ENCODE peak calls at places on chromosomes 16 and 17, in seven cellular contexts. J, R, S, Y, P, U and E are unnamed samples.

GRCh38 chr16:10805362-10805761 is 13.2 kb downstream of the TVP23A start:
- DNase-seq in J (no peak), R (no peak), S (no peak), Y (no peak), P (no peak), U (no peak), E (no peak)

GRCh38 chr16:57999971-58000705 is at the start of gene ZNF319:
- DNase-seq in J (no peak), R (no peak), S (peak; percentile 33), Y (no peak), P (peak; percentile 61), U (no peak), E (no peak)

GRCh38 chr16:68084504-68085258 is 489 bp upstream of the NFATC3 start:
- DNase-seq in J (peak; percentile 61), R (peak; percentile 99), S (peak; percentile 98), Y (peak; percentile 96), P (peak; percentile 67), U (peak; percentile 87), E (peak; percentile 77)

GRCh38 chr16:86222541-86222940 is 287.8 kb upstream of the FOXF1 start:
- DNase-seq in J (peak; percentile 84), R (no peak), S (peak; percentile 15), Y (no peak), P (no peak), U (peak; percentile 76), E (no peak)

GRCh38 chr16:81808933-81809480 is 29.9 kb downstream of the PLCG2 start:
- DNase-seq in J (no peak), R (no peak), S (no peak), Y (no peak), P (no peak), U (no peak), E (no peak)

GRCh38 chr17:50479522-50480141 is 972 bp downstream of the RSAD1 start:
- DNase-seq in J (peak; percentile 78), R (peak; percentile 94), S (peak; percentile 95), Y (peak; percentile 46), P (peak; percentile 77), U (peak; percentile 90), E (peak; percentile 57)

GRCh38 chr17:17412331-17412730 is 64.5 kb upstream of the MED9 start:
- DNase-seq in J (peak; percentile 82), R (no peak), S (no peak), Y (no peak), P (peak; percentile 87), U (peak; percentile 35), E (no peak)

GRCh38 chr16:24151482-24151939 is 104.6 kb upstream of the CACNG3 start:
- DNase-seq in J (peak; percentile 0), R (no peak), S (peak; percentile 67), Y (no peak), P (no peak), U (peak; percentile 46), E (no peak)

GRCh38 chr17:75182319-75182568 is 515 bp downstream of the SUMO2 start:
- DNase-seq in J (no peak), R (peak; percentile 46), S (no peak), Y (no peak), P (no peak), U (no peak), E (no peak)

GRCh38 chr17:623121-623520 is 91.5 kb downstream of the VPS53 start:
- DNase-seq in J (no peak), R (no peak), S (no peak), Y (no peak), P (no peak), U (no peak), E (no peak)

GRCh38 chr16:804193-805048 is 3.9 kb upstream of the GNG13 start:
- DNase-seq in J (no peak), R (no peak), S (no peak), Y (no peak), P (peak; percentile 58), U (no peak), E (no peak)

GRCh38 chr16:74709477-74709877 is 8.8 kb upstream of the MLKL start:
- DNase-seq in J (peak; percentile 72), R (peak; percentile 84), S (peak; percentile 73), Y (peak; percentile 79), P (peak; percentile 95), U (peak; percentile 66), E (peak; percentile 63)

GRCh38 chr17:40346768-40347154 is 17.8 kb downstream of the GJD3 start:
- DNase-seq in J (no peak), R (no peak), S (no peak), Y (no peak), P (no peak), U (no peak), E (no peak)

GRCh38 chr17:30263552-30264333 is 28.0 kb downstream of the BLMH start:
- DNase-seq in J (peak; percentile 57), R (no peak), S (peak; percentile 50), Y (no peak), P (peak; percentile 70), U (no peak), E (no peak)

GRCh38 chr16:67967183-67967955 is 1.1 kb downstream of the SLC12A4 start:
- DNase-seq in J (no peak), R (no peak), S (peak; percentile 33), Y (no peak), P (peak; percentile 48), U (peak; percentile 42), E (no peak)

GRCh38 chr17:66655861-66656260 is 179.1 kb upstream of the CACNG5 start:
- DNase-seq in J (peak; percentile 80), R (no peak), S (no peak), Y (no peak), P (no peak), U (peak; percentile 32), E (no peak)

GRCh38 chr17:80474933-80475915 is 1.2 kb downstream of the NPTX1 start:
- DNase-seq in J (no peak), R (no peak), S (no peak), Y (no peak), P (no peak), U (no peak), E (peak; percentile 62)

GRCh38 chr16:51596247-51596646 is 445.2 kb upstream of the SALL1 start:
- DNase-seq in J (no peak), R (no peak), S (no peak), Y (no peak), P (no peak), U (no peak), E (no peak)

GRCh38 chr16:11139624-11140375 is 116.2 kb downstream of the SOCS1 start:
- DNase-seq in J (no peak), R (peak; percentile 15), S (peak; percentile 72), Y (no peak), P (no peak), U (no peak), E (no peak)

DNA sequence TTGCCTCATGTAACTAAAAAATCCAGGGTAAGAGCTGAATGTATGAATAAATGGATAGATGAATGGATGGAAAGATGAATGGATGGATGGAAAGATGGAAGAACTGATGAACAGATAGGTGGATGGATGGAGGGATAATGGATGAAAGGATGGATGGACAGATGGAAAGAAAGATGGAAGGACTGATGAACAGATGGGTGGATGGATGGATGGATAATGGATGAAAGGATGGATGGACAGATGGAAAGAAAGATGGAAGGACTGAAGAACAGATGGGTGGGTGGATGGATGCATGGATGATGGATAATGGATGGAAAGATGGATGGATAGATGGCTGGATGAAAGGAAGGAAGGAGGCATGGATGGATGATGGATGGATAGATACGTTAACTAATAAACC is 11.9 kb downstream of the CHD9NB start:
- DNase-seq in J (no peak), R (no peak), S (no peak), Y (no peak), P (no peak), U (no peak), E (no peak)
- H2AK5ac ChIP-seq in J (no peak overlapping the region), R (no peak overlapping the region), S (no peak overlapping the region), Y (no peak overlapping the region), P (no peak overlapping the region), U (peak overlapping the region; percentile 89), E (no peak overlapping the region)

DNA sequence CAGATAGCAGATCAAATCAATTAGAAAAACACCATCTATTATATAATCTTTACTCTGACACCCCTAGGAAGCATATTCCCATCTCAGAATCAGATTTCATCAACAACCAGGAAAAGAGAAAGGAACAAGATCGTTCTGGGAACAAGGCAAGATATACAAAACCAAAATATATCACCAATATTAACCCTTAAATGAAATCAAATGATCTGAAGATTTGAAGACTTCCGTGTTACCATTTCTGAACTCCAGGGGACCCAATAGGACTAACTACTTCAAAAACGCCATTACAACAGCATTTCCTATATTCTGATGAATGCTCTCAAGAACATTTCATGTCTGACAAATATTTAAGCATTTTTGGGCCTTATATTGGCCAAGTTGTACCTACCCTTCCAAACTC is 624.2 kb upstream of the ZFHX3 start:
- DNase-seq in J (no peak), R (no peak), S (no peak), Y (no peak), P (no peak), U (no peak), E (no peak)
- H2AK5ac ChIP-seq in J (no peak overlapping the region), R (no peak overlapping the region), S (no peak overlapping the region), Y (no peak overlapping the region), P (no peak overlapping the region), U (no peak overlapping the region), E (no peak overlapping the region)

DNA sequence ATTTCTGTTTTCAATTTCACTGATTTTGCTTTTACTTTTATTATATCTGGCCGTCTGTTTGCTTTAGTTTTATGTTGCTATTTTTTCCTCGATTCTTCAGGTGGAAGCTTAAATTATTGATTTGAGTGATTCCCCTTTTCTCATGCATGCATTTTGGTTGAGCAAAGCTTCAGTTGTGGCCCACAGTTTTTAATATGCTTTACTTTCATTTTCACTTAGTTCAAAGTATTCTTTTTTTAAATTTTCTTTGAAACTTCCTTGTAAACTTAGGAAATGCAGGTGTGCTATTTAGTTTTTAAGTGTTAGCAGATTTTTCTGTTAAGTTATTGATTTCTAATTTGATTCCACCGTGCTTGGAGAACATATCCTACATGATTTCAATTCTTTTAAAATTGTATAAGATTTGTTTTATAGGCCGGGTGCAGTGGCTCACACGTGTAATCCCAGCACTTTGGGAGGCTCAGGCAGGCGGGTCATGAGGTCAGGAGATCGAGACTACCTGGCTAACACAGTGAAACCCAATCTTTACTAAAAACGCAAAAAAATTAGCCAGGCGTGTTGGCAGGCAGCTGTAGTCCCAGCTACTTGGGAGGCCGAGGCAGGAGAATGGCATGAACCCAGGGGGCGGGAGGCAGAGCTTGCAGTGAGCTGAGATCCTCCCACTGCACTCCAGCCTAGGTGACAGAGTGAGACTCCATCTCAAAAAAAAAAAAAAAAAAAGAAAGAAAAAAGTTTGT is 531.2 kb downstream of the KIF2B start:
- DNase-seq in J (no peak), R (no peak), S (no peak), Y (no peak), P (no peak), U (no peak), E (no peak)
- H2AK5ac ChIP-seq in J (no peak overlapping the region), R (no peak overlapping the region), S (no peak overlapping the region), Y (no peak overlapping the region), P (no peak overlapping the region), U (no peak overlapping the region), E (no peak overlapping the region)

GRCh38 chr17:61073799-61074513 is 325.7 kb upstream of the TBX2 start:
- DNase-seq in J (no peak), R (no peak), S (peak; percentile 3), Y (no peak), P (no peak), U (no peak), E (no peak)

GRCh38 chr17:61081959-61082358 is 317.7 kb upstream of the TBX2 start:
- DNase-seq in J (no peak), R (no peak), S (no peak), Y (no peak), P (no peak), U (no peak), E (no peak)

GRCh38 chr17:61075988-61076387 is 323.7 kb upstream of the TBX2 start:
- DNase-seq in J (no peak), R (no peak), S (no peak), Y (no peak), P (no peak), U (no peak), E (no peak)

GRCh38 chr17:61072648-61073047 is 327.0 kb upstream of the TBX2 start:
- DNase-seq in J (no peak), R (no peak), S (peak; percentile 81), Y (no peak), P (peak; percentile 72), U (peak; percentile 19), E (no peak)

GRCh38 chr17:61076649-61077048 is 323.0 kb upstream of the TBX2 start:
- DNase-seq in J (peak; percentile 32), R (no peak), S (no peak), Y (no peak), P (no peak), U (peak; percentile 6), E (no peak)
- H2AK5ac ChIP-seq in J (no peak overlapping the region), R (no peak overlapping the region), S (no peak overlapping the region), Y (no peak overlapping the region), P (no peak overlapping the region), U (no peak overlapping the region), E (no peak overlapping the region)